ENCODE peak calls at places on chromosomes 3 and 15, in seven cellular contexts. C, P, J, U, D, L and Y are unnamed samples.

GRCh38 chr15:98942966-98943584 is 64.5 kb downstream of the PGPEP1L start:
- DNase-seq in C (no peak), P (no peak), J (no peak), U (no peak), D (no peak), L (no peak), Y (no peak)

GRCh38 chr15:67941643-67942315 is 101.9 kb upstream of the RNU6-1 start:
- DNase-seq in C (no peak), P (no peak), J (no peak), U (no peak), D (no peak), L (no peak), Y (no peak)

GRCh38 chr15:45157974-45158373 is 28.2 kb downstream of the DUOX1 start:
- DNase-seq in C (no peak), P (no peak), J (no peak), U (no peak), D (no peak), L (peak; percentile 66), Y (no peak)

GRCh38 chr3:113532698-113533533 is 561 bp downstream of the SIDT1 start:
- DNase-seq in C (no peak), P (peak; percentile 78), J (no peak), U (peak; percentile 31), D (peak; percentile 43), L (no peak), Y (peak; percentile 69)

GRCh38 chr3:72177075-72178050 is 392.4 kb upstream of the PROK2 start:
- DNase-seq in C (no peak), P (peak; percentile 82), J (peak; percentile 45), U (peak; percentile 66), D (peak; percentile 25), L (peak; percentile 14), Y (peak; percentile 84)

GRCh38 chr3:132134611-132135010 is 99.8 kb upstream of the CPNE4 start:
- DNase-seq in C (no peak), P (no peak), J (no peak), U (no peak), D (no peak), L (no peak), Y (no peak)

GRCh38 chr3:58071480-58071971 is 63.3 kb downstream of the FLNB start:
- DNase-seq in C (no peak), P (no peak), J (no peak), U (no peak), D (peak; percentile 37), L (no peak), Y (no peak)

GRCh38 chr15:48671381-48672022 is 26.0 kb upstream of the FBN1 start:
- DNase-seq in C (no peak), P (peak; percentile 77), J (no peak), U (peak; percentile 27), D (no peak), L (no peak), Y (no peak)

GRCh38 chr3:38646630-38647029 is 2.9 kb downstream of the SCN5A start:
- DNase-seq in C (peak; percentile 40), P (no peak), J (no peak), U (no peak), D (no peak), L (no peak), Y (no peak)

GRCh38 chr3:188690076-188690475 is 481.7 kb upstream of the TPRG1 start:
- DNase-seq in C (no peak), P (no peak), J (no peak), U (no peak), D (peak; percentile 14), L (no peak), Y (no peak)

GRCh38 chr15:67968564-67969440 is 85.3 kb upstream of the PIAS1 start:
- DNase-seq in C (no peak), P (no peak), J (no peak), U (no peak), D (no peak), L (no peak), Y (no peak)

GRCh38 chr3:35417080-35417479 is 222.2 kb upstream of the ARPP21 start:
- DNase-seq in C (no peak), P (no peak), J (no peak), U (no peak), D (no peak), L (no peak), Y (no peak)

GRCh38 chr3:57007513-57008415 is 52.7 kb upstream of the SPATA12 start:
- DNase-seq in C (peak; percentile 90), P (peak; percentile 92), J (peak; percentile 57), U (peak; percentile 75), D (peak; percentile 49), L (peak; percentile 83), Y (no peak)

GRCh38 chr15:22954798-22955543 is 25.2 kb downstream of the CYFIP1 start:
- DNase-seq in C (no peak), P (no peak), J (no peak), U (no peak), D (peak; percentile 42), L (no peak), Y (no peak)

GRCh38 chr3:49377483-49377882 is 19.3 kb upstream of the GPX1 start:
- DNase-seq in C (no peak), P (no peak), J (no peak), U (no peak), D (no peak), L (no peak), Y (peak; percentile 71)

GRCh38 chr3:59886790-59887189 is 837.0 kb upstream of the CFAP20DC start:
- DNase-seq in C (no peak), P (no peak), J (no peak), U (no peak), D (no peak), L (no peak), Y (no peak)

GRCh38 chr3:59885907-59886400 is 836.1 kb upstream of the CFAP20DC start:
- DNase-seq in C (no peak), P (no peak), J (no peak), U (no peak), D (no peak), L (no peak), Y (no peak)

GRCh38 chr3:59895972-59896371 is 846.1 kb upstream of the CFAP20DC start:
- DNase-seq in C (no peak), P (no peak), J (no peak), U (no peak), D (no peak), L (no peak), Y (no peak)

GRCh38 chr3:59894425-59895146 is 844.8 kb upstream of the CFAP20DC start:
- DNase-seq in C (no peak), P (no peak), J (no peak), U (no peak), D (no peak), L (no peak), Y (no peak)

DNA sequence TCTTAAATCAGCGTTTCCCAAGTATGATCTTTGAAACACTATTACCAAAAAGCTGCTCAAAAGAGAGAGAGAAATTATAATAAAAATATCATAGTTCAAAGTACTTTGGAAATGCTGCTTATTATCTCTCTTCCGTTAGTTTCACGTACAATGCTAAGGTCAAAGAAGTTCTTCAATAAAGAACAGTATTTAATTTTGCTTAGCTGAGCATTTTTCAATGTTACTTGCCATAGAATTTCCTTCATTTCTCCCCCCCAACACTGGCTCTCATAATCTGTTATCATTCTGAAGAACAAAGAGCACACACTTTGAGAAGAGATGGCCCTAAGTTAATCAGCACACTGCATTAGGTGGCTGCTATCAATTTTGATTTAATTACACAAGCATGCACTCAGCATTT is 840.8 kb upstream of the CFAP20DC start:
- DNase-seq in C (no peak), P (no peak), J (no peak), U (no peak), D (no peak), L (no peak), Y (no peak)
- H3K4me3 ChIP-seq in C (no peak overlapping the region), P (no peak overlapping the region), J (no peak overlapping the region), U (no peak overlapping the region), D (no peak overlapping the region), L (no peak overlapping the region), Y (no peak overlapping the region)

GRCh38 chr3:31196881-31197364 is 302.5 kb upstream of the GADL1 start:
- DNase-seq in C (peak; percentile 77), P (peak; percentile 82), J (no peak), U (peak; percentile 61), D (no peak), L (peak; percentile 2), Y (no peak)
- H3K4me3 ChIP-seq in C (peak overlapping the region; percentile 31), P (peak overlapping the region; percentile 9), J (no peak overlapping the region), U (no peak overlapping the region), D (no peak overlapping the region), L (no peak overlapping the region), Y (no peak overlapping the region)

GRCh38 chr3:23712656-23713559 is 92.8 kb upstream of the UBE2E1 start:
- DNase-seq in C (no peak), P (no peak), J (no peak), U (peak; percentile 54), D (peak; percentile 27), L (no peak), Y (no peak)
- H3K4me3 ChIP-seq in C (peak overlapping the region; percentile 42), P (no peak overlapping the region), J (no peak overlapping the region), U (no peak overlapping the region), D (no peak overlapping the region), L (no peak overlapping the region), Y (no peak overlapping the region)

GRCh38 chr3:192608756-192609155 is 118.6 kb downstream of the FGF12 start:
- DNase-seq in C (no peak), P (no peak), J (no peak), U (no peak), D (no peak), L (no peak), Y (no peak)
- H3K4me3 ChIP-seq in C (no peak overlapping the region), P (no peak overlapping the region), J (no peak overlapping the region), U (no peak overlapping the region), D (no peak overlapping the region), L (no peak overlapping the region), Y (no peak overlapping the region)

GRCh38 chr15:47409601-47410000 is 307.7 kb upstream of the SEMA6D start:
- DNase-seq in C (no peak), P (no peak), J (no peak), U (no peak), D (no peak), L (no peak), Y (no peak)

GRCh38 chr15:47407692-47408091 is 309.6 kb upstream of the SEMA6D start:
- DNase-seq in C (no peak), P (no peak), J (no peak), U (no peak), D (no peak), L (peak; percentile 11), Y (no peak)

GRCh38 chr15:47411733-47412530 is 305.4 kb upstream of the SEMA6D start:
- DNase-seq in C (no peak), P (no peak), J (no peak), U (no peak), D (no peak), L (no peak), Y (no peak)

GRCh38 chr15:47410243-47410642 is 307.1 kb upstream of the SEMA6D start:
- DNase-seq in C (no peak), P (no peak), J (no peak), U (no peak), D (no peak), L (no peak), Y (no peak)

GRCh38 chr15:47409038-47409437 is 308.3 kb upstream of the SEMA6D start:
- DNase-seq in C (no peak), P (no peak), J (no peak), U (no peak), D (no peak), L (no peak), Y (no peak)
- H3K4me3 ChIP-seq in C (no peak overlapping the region), P (no peak overlapping the region), J (no peak overlapping the region), U (no peak overlapping the region), D (no peak overlapping the region), L (no peak overlapping the region), Y (no peak overlapping the region)

DNA sequence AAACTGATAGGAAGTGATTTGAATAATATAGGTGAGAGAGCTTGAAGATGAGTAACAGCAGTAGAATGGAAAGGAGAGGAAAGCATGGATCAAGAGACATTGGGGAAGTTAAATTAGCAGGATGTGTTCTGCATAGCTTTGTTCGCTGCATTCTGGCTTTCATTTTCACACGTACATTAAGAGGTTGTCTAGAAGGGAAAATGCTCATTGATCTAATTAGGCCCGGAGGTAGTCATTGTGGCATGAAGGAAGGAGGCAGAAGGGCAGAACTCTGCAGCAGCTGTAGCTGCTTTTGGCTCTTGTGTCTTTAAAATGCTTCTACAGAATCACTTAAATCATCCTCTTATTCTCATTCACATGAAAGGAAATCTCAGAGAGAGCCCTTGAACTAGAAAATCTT is 40.3 kb downstream of the KCNAB1 start:
- DNase-seq in C (no peak), P (no peak), J (no peak), U (no peak), D (no peak), L (no peak), Y (no peak)
- H3K4me3 ChIP-seq in C (peak overlapping the region; percentile 35), P (no peak overlapping the region), J (no peak overlapping the region), U (no peak overlapping the region), D (no peak overlapping the region), L (no peak overlapping the region), Y (no peak overlapping the region)